ENCODE peak calls at places on chromosomes 2 and 18, in five cellular contexts. K is PC-3, U is OCI-LY7, A is neural progenitor cell, Q is trophoblast cell. B is an unnamed sample. For H3K4me1, the result is how much of the 10 kb centered on the place peaks cover.

GRCh38 chr2:241558532-241559488 is at the start of gene BOK:
- DNase-seq in K (peak), U (no peak), A (peak), Q (peak), B (no peak)

GRCh38 chr2:118856978-118857676 is 9.7 kb upstream of the EN1 start:
- DNase-seq in K (no peak), U (no peak), A (peak), Q (no peak), B (no peak)

GRCh38 chr2:202408546-202409140 is 32.5 kb downstream of the BMPR2 start:
- DNase-seq in K (no peak), U (no peak), A (no peak), Q (no peak), B (no peak)

GRCh38 chr18:77098554-77099174 is 33.9 kb downstream of the MBP start:
- DNase-seq in K (no peak), U (peak), A (no peak), Q (no peak), B (no peak)

GRCh38 chr2:104052341-104052740 is 801.6 kb upstream of the POU3F3 start:
- DNase-seq in K (no peak), U (no peak), A (peak), Q (no peak), B (no peak)

GRCh38 chr18:46226461-46226860 is 122.3 kb downstream of the HAUS1 start:
- DNase-seq in K (no peak), U (no peak), A (no peak), Q (peak), B (no peak)

GRCh38 chr2:55843096-55843991 is 80.2 kb downstream of the EFEMP1 start:
- DNase-seq in K (peak), U (no peak), A (no peak), Q (no peak), B (no peak)

GRCh38 chr2:157426477-157426994 is 17.4 kb downstream of the CYTIP start:
- DNase-seq in K (no peak), U (no peak), A (no peak), Q (no peak), B (no peak)

GRCh38 chr2:225328192-225328591 is 71.3 kb upstream of the NYAP2 start:
- DNase-seq in K (peak), U (no peak), A (no peak), Q (no peak), B (no peak)

GRCh38 chr2:10592652-10593051 is 97.1 kb downstream of the NOL10 start:
- DNase-seq in K (peak), U (no peak), A (no peak), Q (no peak), B (no peak)

GRCh38 chr2:191030521-191031154 is 16.7 kb upstream of the STAT1 start:
- DNase-seq in K (peak), U (peak), A (peak), Q (peak), B (peak)

GRCh38 chr2:54336136-54336976 is 80.3 kb upstream of the TSPYL6 start:
- DNase-seq in K (no peak), U (no peak), A (no peak), Q (peak), B (no peak)

GRCh38 chr2:71796174-71796592 is 342.8 kb downstream of the DYSF start:
- DNase-seq in K (peak), U (no peak), A (no peak), Q (peak), B (no peak)

GRCh38 chr2:194090251-194090905 is 1566.6 kb upstream of the SLC39A10 start:
- DNase-seq in K (no peak), U (no peak), A (no peak), Q (no peak), B (no peak)

GRCh38 chr2:210617732-210618330 is 61.4 kb downstream of the CPS1 start:
- DNase-seq in K (peak), U (peak), A (peak), Q (no peak), B (peak)

GRCh38 chr2:60735496-60736250 is 20.4 kb upstream of the PAPOLG start:
- DNase-seq in K (no peak), U (no peak), A (peak), Q (no peak), B (peak)

GRCh38 chr2:70173520-70173919 is 17.3 kb downstream of the C2orf42 start:
- DNase-seq in K (no peak), U (no peak), A (no peak), Q (no peak), B (no peak)

GRCh38 chr2:37637122-37637875 is 34.1 kb downstream of the CDC42EP3 start:
- DNase-seq in K (no peak), U (no peak), A (no peak), Q (no peak), B (no peak)

GRCh38 chr18:6672909-6673308 is 56.6 kb upstream of the ARHGAP28 start:
- DNase-seq in K (no peak), U (no peak), A (no peak), Q (no peak), B (no peak)

GRCh38 chr2:27723372-27724144 is 48.0 kb upstream of the MRPL33 start:
- DNase-seq in K (peak), U (peak), A (peak), Q (peak), B (peak)

GRCh38 chr18:48749768-48750167 is 201.0 kb downstream of the SMAD7 start:
- DNase-seq in K (no peak), U (no peak), A (no peak), Q (peak), B (no peak)

GRCh38 chr2:1491751-1492150 is 78.5 kb downstream of the TPO start:
- DNase-seq in K (no peak), U (no peak), A (no peak), Q (no peak), B (no peak)

GRCh38 chr2:139271149-139271548 is 491.0 kb upstream of the NXPH2 start:
- DNase-seq in K (no peak), U (no peak), A (no peak), Q (no peak), B (no peak)

GRCh38 chr18:6960656-6961055 is 156.9 kb downstream of the LAMA1 start:
- DNase-seq in K (peak), U (no peak), A (no peak), Q (no peak), B (no peak)

GRCh38 chr2:168729455-168729854 is 73.0 kb upstream of the NOSTRIN start:
- DNase-seq in K (no peak), U (no peak), A (no peak), Q (no peak), B (no peak)

GRCh38 chr2:174184504-174184903 is 63.8 kb downstream of the OLA1 start:
- DNase-seq in K (no peak), U (no peak), A (no peak), Q (no peak), B (no peak)

GRCh38 chr18:56043691-56044090 is 455.7 kb upstream of the TCF4 start:
- DNase-seq in K (no peak), U (no peak), A (no peak), Q (no peak), B (no peak)

GRCh38 chr18:66764225-66764624 is 160.3 kb upstream of the CDH19 start:
- DNase-seq in K (no peak), U (no peak), A (no peak), Q (no peak), B (no peak)

GRCh38 chr2:234273887-234274584 is 222.8 kb downstream of the ARL4C start:
- DNase-seq in K (no peak), U (no peak), A (no peak), Q (no peak), B (no peak)

GRCh38 chr2:133710613-133711012 is 142.3 kb upstream of the NCKAP5 start:
- DNase-seq in K (peak), U (no peak), A (no peak), Q (no peak), B (no peak)

GRCh38 chr2:29697715-29698114 is 223.7 kb downstream of the ALK start:
- DNase-seq in K (no peak), U (no peak), A (no peak), Q (no peak), B (no peak)

GRCh38 chr2:47011696-47012095 is 96.1 kb upstream of the MCFD2 start:
- DNase-seq in K (no peak), U (no peak), A (no peak), Q (no peak), B (no peak)

GRCh38 chr2:163711244-163711643 is 24.6 kb downstream of the FIGN start:
- DNase-seq in K (no peak), U (no peak), A (no peak), Q (no peak), B (no peak)

GRCh38 chr2:159256159-159256558 is 30.3 kb downstream of the WDSUB1 start:
- DNase-seq in K (no peak), U (no peak), A (no peak), Q (no peak), B (no peak)

GRCh38 chr2:33064349-33064801 is 117.6 kb downstream of the LTBP1 start:
- DNase-seq in K (no peak), U (no peak), A (no peak), Q (peak), B (no peak)

GRCh38 chr2:27185331-27186026 is 26.4 kb upstream of the ATRAID start:
- DNase-seq in K (no peak), U (peak), A (no peak), Q (peak), B (peak)

GRCh38 chr2:127164761-127165538 is 55.1 kb downstream of the CYP27C1 start:
- DNase-seq in K (no peak), U (peak), A (no peak), Q (no peak), B (no peak)

DNA sequence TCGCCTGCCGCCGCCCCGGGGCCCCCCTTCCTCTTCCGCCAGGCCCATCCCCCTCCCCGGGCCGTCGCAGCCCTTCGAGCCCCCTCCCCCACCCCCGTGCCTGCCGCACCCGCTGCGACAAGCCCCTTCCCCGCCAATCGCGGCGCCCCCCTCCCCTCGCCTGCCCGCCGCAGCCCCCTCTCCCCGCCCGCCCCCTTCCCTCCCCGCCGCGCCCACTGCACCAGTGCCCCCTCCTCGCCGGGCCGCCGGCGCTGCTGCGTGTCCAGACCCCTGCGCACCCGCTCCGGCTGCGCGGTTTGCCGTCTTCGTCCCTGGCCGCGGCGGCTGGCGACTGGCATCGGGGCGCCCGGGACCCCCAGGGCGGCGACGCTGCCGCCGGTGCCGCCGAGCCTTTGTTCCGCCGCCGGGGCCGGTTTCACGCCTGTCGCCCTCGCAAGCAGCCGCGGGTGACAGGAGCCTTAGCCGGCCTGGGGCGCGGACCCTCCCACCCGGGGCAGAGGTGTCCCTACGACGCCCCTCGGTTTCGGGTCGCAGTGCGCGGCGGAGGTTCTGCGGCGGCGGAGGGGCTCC is 18.1 kb downstream of the GPC1 start:
- DNase-seq in K (no peak), U (no peak), A (peak), Q (no peak), B (no peak)
- H3K4me1 ChIP-seq in K (under half), U (under half), A (half or more), Q (under half), B (under half)

DNA sequence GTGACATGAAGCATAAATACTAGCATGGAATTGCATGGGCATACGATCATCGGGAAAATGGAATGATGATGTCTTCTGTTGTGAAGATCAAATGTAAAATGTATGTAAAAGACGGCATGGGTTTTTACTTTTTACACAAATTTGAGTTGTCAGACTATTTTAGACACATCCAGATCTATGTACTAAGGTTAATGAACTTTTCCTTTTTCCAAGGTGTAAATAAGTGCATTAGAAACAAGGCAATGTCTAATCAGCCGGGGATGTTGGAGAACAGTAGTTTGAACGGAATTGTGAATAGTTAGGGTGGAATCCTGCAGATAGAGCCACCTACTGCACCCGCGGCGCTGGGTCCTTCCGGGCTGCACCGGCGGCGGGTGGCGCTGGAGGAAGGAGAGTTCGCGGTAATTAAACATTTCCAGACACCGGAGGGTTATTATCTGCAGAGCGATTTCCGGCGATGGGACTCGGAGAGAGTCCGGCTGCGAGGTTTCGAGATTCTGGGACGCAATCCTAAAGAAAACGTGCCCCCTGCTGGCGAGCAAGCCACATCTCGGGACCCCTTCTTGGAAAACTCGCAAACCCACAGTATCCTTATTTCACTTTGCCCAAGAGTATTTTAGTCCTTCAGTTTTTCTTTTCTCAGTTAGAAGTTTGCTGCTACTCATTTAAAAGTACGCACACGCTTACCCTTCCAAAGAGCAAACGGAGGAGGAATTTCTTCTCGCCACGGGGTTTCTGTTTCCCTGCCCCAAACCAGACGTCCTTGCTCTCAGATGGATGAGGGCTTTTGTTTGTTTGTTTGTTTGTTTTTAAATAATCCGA is 4.4 kb upstream of the OSR1 start:
- DNase-seq in K (peak), U (peak), A (peak), Q (peak), B (peak)
- H2AFZ ChIP-seq in K (peak), U (peak), A (no peak), Q (no peak), B (peak)

GRCh38 chr2:217223222-217223930 is 363.5 kb upstream of the TNP1 start:
- DNase-seq in K (peak), U (peak), A (no peak), Q (peak), B (peak)
- H3K4me1 ChIP-seq in K (under half), U (under half), A (under half), Q (under half), B (under half)

GRCh38 chr2:230282936-230283335 is 44.1 kb upstream of the SP140L start:
- DNase-seq in K (no peak), U (no peak), A (no peak), Q (no peak), B (no peak)

GRCh38 chr2:230286048-230286447 is 40.9 kb upstream of the SP140L start:
- DNase-seq in K (no peak), U (no peak), A (no peak), Q (no peak), B (no peak)
- H2AFZ ChIP-seq in K (no peak), U (no peak), A (no peak), Q (no peak), B (no peak)

GRCh38 chr18:62690416-62690815 is 24.9 kb upstream of the PHLPP1 start:
- DNase-seq in K (no peak), U (no peak), A (no peak), Q (no peak), B (no peak)

GRCh38 chr18:62697636-62698035 is 17.7 kb upstream of the PHLPP1 start:
- DNase-seq in K (no peak), U (no peak), A (no peak), Q (no peak), B (no peak)

GRCh38 chr18:62688743-62689317 is 26.5 kb upstream of the PHLPP1 start:
- DNase-seq in K (no peak), U (no peak), A (no peak), Q (no peak), B (no peak)

DNA sequence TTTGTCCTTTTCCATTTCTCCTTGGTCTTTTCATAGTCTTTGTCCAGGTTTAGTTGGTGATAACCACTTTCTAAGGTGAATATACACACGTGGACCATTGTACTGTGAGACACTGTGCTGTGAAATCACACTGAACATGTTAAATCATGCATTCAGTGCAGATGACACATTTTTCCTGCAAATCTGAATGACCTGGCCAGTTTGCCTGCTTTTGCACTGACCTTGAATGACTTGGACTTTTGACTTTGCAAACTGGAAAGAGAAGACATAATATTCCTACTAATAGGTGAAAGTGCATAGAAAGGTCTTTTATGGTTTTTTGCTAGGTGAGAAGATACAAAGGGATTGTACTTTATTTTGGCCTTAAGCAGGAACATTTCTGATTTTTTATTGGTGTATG is 21.7 kb upstream of the PHLPP1 start:
- DNase-seq in K (no peak), U (no peak), A (no peak), Q (no peak), B (no peak)
- H3K4me1 ChIP-seq in K (under half), U (under half), A (under half), Q (under half), B (under half)

GRCh38 chr2:231043796-231044195 is 6.5 kb downstream of the C2orf72 start:
- DNase-seq in K (no peak), U (no peak), A (no peak), Q (peak), B (no peak)

GRCh38 chr2:231039294-231039664 is 2.0 kb downstream of the C2orf72 start:
- DNase-seq in K (no peak), U (no peak), A (no peak), Q (no peak), B (no peak)

GRCh38 chr2:231039821-231040364 is 2.6 kb downstream of the C2orf72 start:
- DNase-seq in K (no peak), U (no peak), A (no peak), Q (no peak), B (no peak)

GRCh38 chr2:231038483-231039293 is 1.4 kb downstream of the C2orf72 start:
- DNase-seq in K (no peak), U (no peak), A (peak), Q (no peak), B (no peak)

GRCh38 chr2:231041061-231041689 is 3.9 kb downstream of the C2orf72 start:
- DNase-seq in K (no peak), U (no peak), A (no peak), Q (no peak), B (no peak)
- H2AFZ ChIP-seq in K (no peak), U (no peak), A (no peak), Q (no peak), B (no peak)

DNA sequence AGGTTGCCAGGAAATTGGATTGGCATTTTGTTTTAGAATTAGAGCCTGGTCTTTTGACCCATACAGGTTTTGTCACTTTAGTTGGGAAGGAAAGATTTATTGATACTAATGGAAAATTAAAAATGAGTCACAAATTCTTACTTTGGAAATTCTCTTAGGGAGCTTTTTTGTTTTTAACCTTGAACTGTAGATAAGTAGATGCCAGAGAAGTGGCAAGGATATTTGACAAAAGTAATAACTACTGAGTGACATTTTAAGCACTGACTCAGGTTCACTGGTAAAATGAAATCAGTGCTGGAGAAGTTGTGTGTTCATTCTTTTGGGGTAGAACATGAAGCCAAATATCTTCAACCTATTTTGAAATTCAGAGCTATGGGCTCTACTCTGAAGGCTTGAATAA is 56.5 kb downstream of the LDLRAD4 start:
- DNase-seq in K (no peak), U (no peak), A (no peak), Q (no peak), B (no peak)
- H3K4me1 ChIP-seq in K (under half), U (under half), A (under half), Q (under half), B (under half)

GRCh38 chr2:142815375-142815774 is 62.1 kb upstream of the KYNU start:
- DNase-seq in K (no peak), U (no peak), A (no peak), Q (no peak), B (no peak)

GRCh38 chr2:142824756-142825155 is 52.7 kb upstream of the KYNU start:
- DNase-seq in K (peak), U (no peak), A (no peak), Q (no peak), B (no peak)

GRCh38 chr2:142813830-142814829 is 63.3 kb upstream of the KYNU start:
- DNase-seq in K (no peak), U (no peak), A (no peak), Q (no peak), B (no peak)

GRCh38 chr2:142822190-142822589 is 55.3 kb upstream of the KYNU start:
- DNase-seq in K (no peak), U (no peak), A (no peak), Q (no peak), B (no peak)

GRCh38 chr2:142819411-142819810 is 58.1 kb upstream of the KYNU start:
- DNase-seq in K (no peak), U (no peak), A (no peak), Q (no peak), B (no peak)
- H2AFZ ChIP-seq in K (no peak), U (no peak), A (no peak), Q (no peak), B (no peak)

GRCh38 chr18:23227729-23228075 is 92.4 kb downstream of the CABLES1 start:
- DNase-seq in K (no peak), U (peak), A (no peak), Q (no peak), B (no peak)
- H3K4me1 ChIP-seq in K (half or more), U (half or more), A (under half), Q (under half), B (half or more)

GRCh38 chr2:216044883-216045499 is 31.6 kb upstream of the MREG start:
- DNase-seq in K (no peak), U (no peak), A (no peak), Q (no peak), B (no peak)
- H2AFZ ChIP-seq in K (no peak), U (no peak), A (no peak), Q (no peak), B (no peak)

B was measured in Karpas-422.